ENCODE peak calls at places on chromosomes 4 and X, in seven cellular contexts. F is colonic mucosa; B is NCI-H226; K is stimulated activated CD4-positive, alpha-beta T cell treated with anti-CD3 and anti-CD28 coated beads, Interleukin-1b, Interleukin-23, amount 100 ng/mL, for 1 hour; Q is bronchial epithelial cell; P is ELR; O is NCI-H2081. W is an unnamed sample.

GRCh38 chrX:14027511-14028019 is 2.1 kb downstream of the GEMIN8 start:
- DNase-seq in O (no peak), F (no peak), B (peak), P (peak), K (no peak), Q (peak), W (peak)

GRCh38 chr4:52628543-52628942 is 30.6 kb downstream of the USP46 start:
- DNase-seq in K (no peak), Q (no peak), P (no peak), B (no peak), F (no peak), O (no peak), W (no peak)

GRCh38 chr4:184097240-184097619 is 120.4 kb downstream of the ENPP6 start:
- DNase-seq in F (peak), K (no peak), B (no peak), Q (no peak), P (no peak), O (no peak), W (no peak)

GRCh38 chr4:181018998-181019397 is 1224.2 kb upstream of the TENM3 start:
- DNase-seq in O (no peak), Q (no peak), P (no peak), B (no peak), F (no peak), K (no peak), W (no peak)

GRCh38 chr4:84401669-84402068 is 97.4 kb downstream of the NKX6-1 start:
- DNase-seq in P (no peak), K (no peak), B (no peak), F (no peak), O (peak), Q (no peak), W (no peak)

GRCh38 chrX:16745659-16746058 is 26.2 kb downstream of the SYAP1 start:
- DNase-seq in K (no peak), B (no peak), F (no peak), P (no peak), Q (no peak), O (no peak), W (no peak)

GRCh38 chr4:6996481-6996880 is 46.7 kb upstream of the TADA2B start:
- DNase-seq in O (no peak), Q (no peak), K (no peak), F (no peak), P (no peak), B (no peak), W (no peak)

GRCh38 chr4:138761638-138762205 is 253.9 kb upstream of the NOCT start:
- DNase-seq in O (no peak), K (no peak), F (no peak), Q (no peak), B (peak), P (no peak), W (no peak)

GRCh38 chrX:116272328-116272727 is 101.8 kb downstream of the AGTR2 start:
- DNase-seq in B (peak), K (no peak), P (peak), Q (peak), F (no peak), O (no peak), W (no peak)

GRCh38 chr4:159298502-159298901 is 195.6 kb downstream of the RAPGEF2 start:
- DNase-seq in P (peak), K (no peak), Q (peak), F (no peak), B (peak), O (no peak), W (peak)

GRCh38 chrX:106170318-106170717 is 2.2 kb downstream of the PWWP3B start:
- DNase-seq in Q (peak), P (no peak), O (peak), F (no peak), K (no peak), B (no peak), W (peak)

GRCh38 chr4:3229964-3230363 is 19.0 kb upstream of the MSANTD1 start:
- DNase-seq in B (no peak), P (no peak), O (no peak), F (no peak), K (no peak), Q (no peak), W (no peak)

GRCh38 chr4:103197765-103198110 is 405 bp downstream of the CENPE start:
- DNase-seq in Q (peak), F (no peak), P (peak), O (no peak), K (no peak), B (peak), W (no peak)

GRCh38 chr4:85672959-85673358 is 198.0 kb downstream of the ARHGAP24 start:
- DNase-seq in P (no peak), Q (no peak), K (no peak), B (no peak), F (no peak), O (no peak), W (no peak)

GRCh38 chr4:99202536-99202935 is 16.5 kb downstream of the ADH6 start:
- DNase-seq in Q (no peak), P (no peak), O (no peak), B (no peak), F (no peak), K (no peak), W (no peak)

GRCh38 chr4:74946196-74946595 is 13.3 kb downstream of the PARM1 start:
- DNase-seq in P (no peak), K (no peak), F (no peak), O (no peak), Q (no peak), B (no peak), W (no peak)

GRCh38 chr4:52993771-52994170 is 131.7 kb downstream of the RASL11B start:
- DNase-seq in F (no peak), O (no peak), B (no peak), K (no peak), P (no peak), Q (no peak), W (no peak)

GRCh38 chrX:34770511-34770910 is 113.4 kb upstream of the TMEM47 start:
- DNase-seq in O (no peak), K (no peak), B (no peak), Q (no peak), P (no peak), F (no peak), W (no peak)

GRCh38 chr4:146545102-146545501 is 23.4 kb upstream of the SLC10A7 start:
- DNase-seq in B (peak), O (peak), Q (peak), F (no peak), K (no peak), P (peak), W (peak)

GRCh38 chrX:39759526-39760224 is 338.1 kb downstream of the BCOR start:
- DNase-seq in P (peak), K (no peak), O (peak), F (no peak), Q (no peak), B (peak), W (peak)

GRCh38 chr4:146855761-146856160 is 89.9 kb downstream of the TTC29 start:
- DNase-seq in P (no peak), B (no peak), Q (no peak), F (no peak), O (no peak), K (no peak), W (no peak)

GRCh38 chr4:75660491-75660890 is 12.7 kb downstream of the G3BP2 start:
- DNase-seq in P (peak), Q (no peak), K (no peak), B (no peak), O (no peak), F (no peak), W (no peak)

GRCh38 chrX:23694606-23695005 is 27.3 kb downstream of the PRDX4 start:
- DNase-seq in O (peak), Q (peak), F (peak), P (peak), K (peak), B (peak), W (peak)

GRCh38 chrX:134894373-134894895 is 96.4 kb upstream of the SMIM10 start:
- DNase-seq in Q (no peak), B (no peak), K (no peak), P (no peak), O (no peak), F (no peak), W (no peak)

GRCh38 chr4:7970031-7970946 is 30.6 kb upstream of the AFAP1 start:
- DNase-seq in P (peak), Q (peak), K (peak), F (peak), O (no peak), B (peak), W (no peak)

GRCh38 chrX:96372313-96373046 is 312.2 kb upstream of the DIAPH2 start:
- DNase-seq in F (no peak), P (peak), B (no peak), Q (peak), O (peak), K (no peak), W (peak)

GRCh38 chrX:129771266-129771995 is 8.3 kb upstream of the SASH3 start:
- DNase-seq in K (no peak), F (no peak), O (no peak), B (no peak), P (no peak), Q (no peak), W (no peak)

GRCh38 chrX:68826113-68826980 is 2.5 kb upstream of the EFNB1 start:
- DNase-seq in K (no peak), Q (peak), B (no peak), F (peak), O (no peak), P (peak), W (peak)

GRCh38 chrX:43836435-43837184 is 45.6 kb downstream of the MAOB start:
- DNase-seq in P (peak), O (peak), K (no peak), Q (peak), B (no peak), F (no peak), W (peak)

GRCh38 chr4:47704693-47705325 is 133.1 kb downstream of the CORIN start:
- DNase-seq in O (peak), P (peak), B (no peak), Q (peak), K (no peak), F (no peak), W (peak)

GRCh38 chrX:149760965-149761364 is 12.9 kb upstream of the HSFX1 start:
- DNase-seq in Q (no peak), F (no peak), B (no peak), K (no peak), P (no peak), O (no peak), W (no peak)

GRCh38 chr4:145734051-145734450 is 54.1 kb downstream of the C4orf51 start:
- DNase-seq in O (no peak), K (no peak), F (no peak), Q (peak), P (peak), B (peak), W (peak)

GRCh38 chr4:17721496-17722360 is 59.7 kb downstream of the FAM184B start:
- DNase-seq in P (peak), Q (peak), B (peak), K (no peak), O (no peak), F (no peak), W (peak)

GRCh38 chr4:2343476-2343875 is 75.0 kb downstream of the ZFYVE28 start:
- DNase-seq in P (no peak), O (peak), Q (no peak), K (no peak), F (no peak), B (no peak), W (no peak)

GRCh38 chrX:147174596-147174995 is 360.1 kb upstream of the CXorf51A start:
- DNase-seq in Q (no peak), F (no peak), O (no peak), K (no peak), P (no peak), B (no peak), W (no peak)

GRCh38 chr4:4860803-4861591 is 1.5 kb downstream of the MSX1 start:
- DNase-seq in F (no peak), K (no peak), P (peak), B (no peak), O (no peak), Q (no peak), W (no peak)

W was measured in LHCN-M2.